ENCODE peak calls at places on chromosomes 13 and 19, in five cellular contexts. S is thoracic aorta, E is tibial artery, T is neural progenitor cell, A is EH. X is an unnamed sample.

GRCh38 chr19:10419200-10419645 is 1.1 kb upstream of the PDE4A start:
- DNase-seq in S (no peak), E (no peak), T (peak; percentile 62), A (peak; percentile 27), X (no peak)

GRCh38 chr13:45219938-45220375 is 19.1 kb upstream of the KCTD4 start:
- DNase-seq in S (no peak), E (no peak), T (no peak), A (peak; percentile 78), X (peak; percentile 44)

GRCh38 chr13:30976041-30976440 is 43.6 kb downstream of the TEX26 start:
- DNase-seq in S (no peak), E (no peak), T (no peak), A (no peak), X (no peak)

GRCh38 chr19:6970478-6970877 is 50.8 kb downstream of the MBD3L2B start:
- DNase-seq in S (no peak), E (no peak), T (no peak), A (no peak), X (no peak)

GRCh38 chr19:58466089-58466759 is 656 bp upstream of the ZNF324 start:
- DNase-seq in S (no peak), E (no peak), T (no peak), A (no peak), X (no peak)

GRCh38 chr13:110913322-110913721 is 1.5 kb downstream of the ANKRD10 start:
- DNase-seq in S (no peak), E (no peak), T (peak; percentile 18), A (no peak), X (peak; percentile 26)

GRCh38 chr13:27622102-27622820 is 569 bp downstream of the POLR1D start:
- DNase-seq in S (no peak), E (no peak), T (no peak), A (peak; percentile 16), X (peak; percentile 13)

GRCh38 chr19:46133101-46133627 is 8.7 kb upstream of the IGFL3 start:
- DNase-seq in S (no peak), E (peak; percentile 34), T (peak; percentile 83), A (peak; percentile 95), X (peak; percentile 97)

GRCh38 chr13:64314286-64314685 is 2898.6 kb upstream of the PCDH20 start:
- DNase-seq in S (no peak), E (no peak), T (no peak), A (peak; percentile 78), X (peak; percentile 61)

GRCh38 chr13:104008571-104009435 is 942.6 kb upstream of the SLC10A2 start:
- DNase-seq in S (no peak), E (no peak), T (no peak), A (no peak), X (peak; percentile 90)

GRCh38 chr13:32019612-32020233 is 11.9 kb upstream of the FRY start:
- DNase-seq in S (no peak), E (no peak), T (peak; percentile 76), A (peak; percentile 74), X (peak; percentile 81)

GRCh38 chr13:50917572-50917971 is 8.0 kb downstream of the RNASEH2B start:
- DNase-seq in S (no peak), E (no peak), T (no peak), A (no peak), X (no peak)

GRCh38 chr19:49906879-49907564 is 10.3 kb upstream of the IL4I1 start:
- DNase-seq in S (no peak), E (no peak), T (no peak), A (no peak), X (no peak)

GRCh38 chr13:48154671-48155070 is 59.8 kb upstream of the MED4 start:
- DNase-seq in S (no peak), E (no peak), T (no peak), A (no peak), X (no peak)

GRCh38 chr19:3375221-3376088 is 9.1 kb downstream of the NFIC start:
- DNase-seq in S (peak; percentile 81), E (peak; percentile 95), T (no peak), A (peak; percentile 76), X (peak; percentile 70)

GRCh38 chr13:21638319-21639282 is 32.3 kb upstream of the FGF9 start:
- DNase-seq in S (no peak), E (no peak), T (no peak), A (peak; percentile 16), X (peak; percentile 4)

GRCh38 chr13:80342541-80343371 is 1.8 kb upstream of the SPRY2 start:
- DNase-seq in S (no peak), E (peak; percentile 80), T (peak; percentile 90), A (peak; percentile 75), X (peak; percentile 66)

GRCh38 chr13:109787135-109787954 is 962 bp upstream of the IRS2 start:
- DNase-seq in S (no peak), E (no peak), T (peak; percentile 84), A (peak; percentile 52), X (peak; percentile 33)

GRCh38 chr19:53883741-53884140 is 1.7 kb downstream of the PRKCG start:
- DNase-seq in S (no peak), E (no peak), T (no peak), A (no peak), X (no peak)

GRCh38 chr19:47049307-47049700 is 880 bp upstream of the TMEM160 start:
- DNase-seq in S (no peak), E (no peak), T (peak; percentile 27), A (peak; percentile 91), X (peak; percentile 44)

GRCh38 chr19:42555317-42555716 is 27.0 kb upstream of the CEACAM1 start:
- DNase-seq in S (no peak), E (no peak), T (peak; percentile 43), A (no peak), X (no peak)

X was measured in IMR-90.